ENCODE peak calls at places on chromosomes 13 and 19, in seven cellular contexts. Z, A, D, X, V, F and I are unnamed samples.

GRCh38 chr19:34428549-34429285 is 536 bp downstream of the UBA2 start:
- DNase-seq in D (peak; percentile 16), A (no peak), F (peak; percentile 70), Z (no peak), X (peak; percentile 59), V (peak; percentile 24), I (no peak)

GRCh38 chr19:311813-312261 is 20.6 kb upstream of the PLPP2 start:
- DNase-seq in A (no peak), D (no peak), X (no peak), F (no peak), Z (no peak), V (no peak), I (no peak)

GRCh38 chr19:16442386-16443276 is 29.1 kb downstream of the EPS15L1 start:
- DNase-seq in F (peak; percentile 69), Z (no peak), X (peak; percentile 63), V (no peak), D (peak; percentile 44), A (no peak), I (no peak)

GRCh38 chr13:67148219-67148583 is 81.9 kb downstream of the PCDH9 start:
- DNase-seq in X (no peak), A (no peak), F (no peak), Z (no peak), D (no peak), V (no peak), I (no peak)

GRCh38 chr13:20192470-20193141 is at the start of gene GJB2:
- DNase-seq in Z (no peak), A (peak; percentile 21), F (peak; percentile 68), D (no peak), V (no peak), X (no peak), I (no peak)

GRCh38 chr19:18915639-18916038 is 3.5 kb downstream of the COPE start:
- DNase-seq in D (peak; percentile 78), V (no peak), F (peak; percentile 68), X (no peak), Z (no peak), A (peak; percentile 41), I (no peak)

GRCh38 chr13:110819203-110820014 is 95.5 kb downstream of the ANKRD10 start:
- DNase-seq in X (peak; percentile 84), V (peak; percentile 67), F (peak; percentile 86), D (peak; percentile 71), A (peak; percentile 68), Z (peak; percentile 52), I (peak; percentile 48)

GRCh38 chr13:40452741-40453665 is 213.4 kb downstream of the FOXO1 start:
- DNase-seq in D (no peak), Z (no peak), F (no peak), V (no peak), A (no peak), X (no peak), I (no peak)

GRCh38 chr13:114017028-114017630 is 43.3 kb upstream of the C13orf46 start:
- DNase-seq in A (no peak), F (no peak), V (no peak), D (peak; percentile 36), Z (no peak), X (no peak), I (no peak)

GRCh38 chr13:114016321-114017027 is 42.6 kb upstream of the C13orf46 start:
- DNase-seq in V (no peak), A (no peak), X (no peak), D (no peak), F (no peak), Z (no peak), I (no peak)

GRCh38 chr13:114019367-114019766 is 45.5 kb upstream of the C13orf46 start:
- DNase-seq in Z (no peak), D (peak; percentile 63), A (no peak), F (no peak), X (no peak), V (no peak), I (peak; percentile 12)

GRCh38 chr13:114017966-114018365 is 44.1 kb upstream of the C13orf46 start:
- DNase-seq in A (no peak), D (no peak), F (no peak), X (no peak), Z (no peak), V (no peak), I (no peak)

GRCh38 chr13:114018461-114019055 is 44.7 kb upstream of the C13orf46 start:
- DNase-seq in X (no peak), A (no peak), Z (no peak), D (no peak), V (no peak), F (no peak), I (no peak)
- H3K36me3 ChIP-seq in X (peaks cover 81% of the 10 kb centered on the region), A (peaks cover 94% of the 10 kb centered on the region), Z (peaks cover 9% of the 10 kb centered on the region), D (peaks cover 36% of the 10 kb centered on the region), V (peaks cover 93% of the 10 kb centered on the region), F (no peaks in the 10 kb centered on the region), I (peaks cover 97% of the 10 kb centered on the region)

GRCh38 chr19:47186337-47187022 is 44.5 kb downstream of the BBC3 start:
- DNase-seq in F (peak; percentile 50), D (no peak), V (peak; percentile 71), Z (no peak), A (peak; percentile 73), X (no peak), I (peak; percentile 43)
- H3K4me1 ChIP-seq in F (peaks cover 5% of the 10 kb centered on the region), D (peaks cover 21% of the 10 kb centered on the region), V (peaks cover 94% of the 10 kb centered on the region), Z (peaks cover 45% of the 10 kb centered on the region), A (peaks cover 57% of the 10 kb centered on the region), X (peaks cover 26% of the 10 kb centered on the region), I (peaks cover 70% of the 10 kb centered on the region)

GRCh38 chr19:11331502-11331901 is 8.0 kb downstream of the RAB3D start:
- DNase-seq in D (no peak), Z (no peak), V (no peak), X (no peak), F (no peak), A (no peak), I (no peak)
- H3K4me3 ChIP-seq in D (no peak overlapping the region), Z (no peak overlapping the region), V (no peak overlapping the region), X (no peak overlapping the region), F (no peak overlapping the region), A (no peak overlapping the region), I (no peak overlapping the region)

GRCh38 chr13:21385710-21386109 is 73.4 kb downstream of the ZDHHC20 start:
- DNase-seq in A (no peak), V (no peak), F (no peak), X (no peak), Z (no peak), D (no peak), I (no peak)
- H3K36me3 ChIP-seq in A (peaks cover 69% of the 10 kb centered on the region), V (peaks cover 17% of the 10 kb centered on the region), F (no peaks in the 10 kb centered on the region), X (peaks cover 85% of the 10 kb centered on the region), Z (no peaks in the 10 kb centered on the region), D (no peaks in the 10 kb centered on the region), I (peaks cover 44% of the 10 kb centered on the region)

GRCh38 chr19:44754743-44755066 is 6.2 kb downstream of the BCL3 start:
- DNase-seq in D (no peak), X (no peak), A (no peak), Z (no peak), V (no peak), F (no peak), I (no peak)

GRCh38 chr19:44753932-44754742 is 5.6 kb downstream of the BCL3 start:
- DNase-seq in D (peak; percentile 76), Z (peak; percentile 90), V (peak; percentile 39), A (peak; percentile 32), X (peak; percentile 98), F (peak; percentile 96), I (peak; percentile 36)

GRCh38 chr19:44752123-44752815 is 3.8 kb downstream of the BCL3 start:
- DNase-seq in D (no peak), A (peak; percentile 10), F (no peak), V (no peak), Z (no peak), X (no peak), I (no peak)

GRCh38 chr19:44752816-44753618 is 4.5 kb downstream of the BCL3 start:
- DNase-seq in X (peak; percentile 95), A (peak; percentile 97), V (peak; percentile 90), F (peak; percentile 90), D (peak; percentile 79), Z (peak; percentile 64), I (peak; percentile 93)

DNA sequence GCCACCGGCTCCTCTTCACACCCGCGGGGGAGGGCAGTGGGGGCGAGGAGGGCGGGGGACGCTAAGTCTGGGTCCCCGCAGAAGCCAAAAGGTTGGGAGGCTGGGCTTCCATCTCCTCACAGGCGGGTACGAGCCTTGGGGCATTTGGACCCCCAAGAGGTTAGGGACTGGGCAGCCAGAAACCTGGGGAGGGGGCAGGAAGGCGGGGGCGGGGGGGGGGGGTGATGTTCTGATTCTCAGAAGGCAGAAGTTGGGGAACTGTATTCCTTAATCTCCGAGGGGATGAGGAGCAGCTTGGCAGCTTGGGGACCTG is 5.1 kb downstream of the BCL3 start:
- DNase-seq in Z (no peak), A (no peak), V (peak; percentile 14), D (no peak), F (no peak), X (no peak), I (no peak)
- H3K4me1 ChIP-seq in Z (peaks cover 95% of the 10 kb centered on the region), A (peaks cover 72% of the 10 kb centered on the region), V (peaks cover 64% of the 10 kb centered on the region), D (peaks cover 14% of the 10 kb centered on the region), F (peaks cover 24% of the 10 kb centered on the region), X (peaks cover 85% of the 10 kb centered on the region), I (peaks cover 60% of the 10 kb centered on the region)

DNA sequence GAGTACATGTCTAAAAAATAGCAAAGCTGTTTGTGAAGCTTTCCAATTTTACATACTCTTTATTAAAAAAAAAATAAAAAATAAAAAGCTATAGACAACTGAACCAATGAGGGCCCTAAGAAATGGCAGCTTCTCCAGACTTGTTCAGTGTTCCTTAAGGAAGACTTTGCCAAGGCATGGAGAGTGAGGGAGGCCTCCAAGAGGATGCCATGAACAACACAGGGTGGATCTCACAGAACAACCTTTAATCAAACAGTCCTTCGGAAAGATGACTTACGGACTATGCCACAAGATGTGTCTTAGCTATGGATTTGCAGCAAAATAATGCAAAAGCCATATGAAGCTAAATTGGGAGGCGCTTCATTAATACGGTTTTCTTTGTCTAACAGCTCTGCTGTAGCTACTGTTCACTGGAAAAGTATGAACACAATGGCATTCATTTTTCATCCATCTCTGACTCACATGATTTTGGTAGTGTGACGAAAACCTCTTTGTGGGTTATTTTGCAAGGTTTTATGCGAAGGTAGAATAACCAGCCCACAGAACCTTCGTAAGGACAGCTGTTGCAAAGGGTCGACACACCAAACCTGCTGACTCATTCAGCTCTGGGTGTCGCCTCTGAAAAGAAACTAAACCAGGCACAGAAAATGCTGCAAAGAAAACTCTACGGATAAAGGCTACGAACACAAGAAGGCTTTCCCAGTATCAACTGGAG is 27.7 kb downstream of the EFNB2 start:
- DNase-seq in X (no peak), Z (no peak), F (no peak), D (no peak), V (no peak), A (no peak), I (no peak)
- H3K4me3 ChIP-seq in X (no peak overlapping the region), Z (peak overlapping the region; percentile 11), F (no peak overlapping the region), D (no peak overlapping the region), V (no peak overlapping the region), A (no peak overlapping the region), I (no peak overlapping the region)

DNA sequence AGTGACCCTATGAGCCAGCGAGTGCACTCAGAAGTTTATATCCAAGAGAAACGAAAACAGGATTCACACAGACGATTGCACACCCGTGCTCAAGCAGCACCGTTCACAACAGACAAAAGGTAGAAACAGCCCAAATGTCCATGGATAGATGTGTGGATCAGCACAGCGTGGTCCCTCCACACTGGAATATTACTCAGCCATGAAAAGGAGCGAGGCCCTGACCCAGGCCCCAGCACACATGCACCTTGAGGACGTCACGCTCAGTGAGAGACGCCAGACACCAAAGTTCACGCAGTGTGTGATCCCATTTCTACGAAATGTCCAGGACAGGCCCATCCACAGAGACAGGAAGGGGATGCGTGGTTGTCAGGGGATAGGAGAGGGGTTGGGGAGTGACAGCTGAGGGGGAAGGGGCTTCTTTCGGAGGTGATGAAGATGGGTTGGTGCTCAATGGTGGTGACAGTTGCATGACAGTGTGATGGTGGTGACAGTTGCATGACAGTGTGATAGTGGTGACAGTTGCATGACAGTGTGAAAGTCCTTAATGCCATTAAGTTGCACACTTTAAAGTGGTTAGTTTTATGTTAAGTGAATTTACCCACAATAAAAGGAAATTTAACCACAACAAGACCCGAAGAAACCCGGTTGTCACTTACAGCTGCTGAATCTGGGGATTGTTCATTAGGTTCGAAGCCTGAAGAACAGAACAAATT is 18.9 kb upstream of the SLC39A3 start:
- DNase-seq in X (no peak), F (no peak), D (no peak), Z (no peak), V (no peak), A (no peak), I (no peak)
- H3K36me3 ChIP-seq in X (peaks cover 95% of the 10 kb centered on the region), F (no peaks in the 10 kb centered on the region), D (peaks cover 82% of the 10 kb centered on the region), Z (peaks cover 5% of the 10 kb centered on the region), V (peaks cover 9% of the 10 kb centered on the region), A (peaks cover 24% of the 10 kb centered on the region), I (peaks cover 60% of the 10 kb centered on the region)